ENCODE peak calls at places on chromosomes 5 and 9, in six cellular contexts. One of them, this sample, is unnamed.

GRCh38 chr9:35114921-35115341 is 731 bp downstream of the ATOSB start:
- DNase-seq in suprapubic skin: peak; percentile 87
- DNase-seq in HL-60: peak; percentile 89
- DNase-seq in GM23338: peak; percentile 40
- DNase-seq in upper lobe of left lung: no peak
- DNase-seq in SK-N-SH: peak; percentile 38
- DNase-seq in this sample: no peak

GRCh38 chr5:93151896-93152295 is 429.1 kb downstream of the NR2F1-AS1 start:
- DNase-seq in suprapubic skin: no peak
- DNase-seq in HL-60: no peak
- DNase-seq in GM23338: no peak
- DNase-seq in upper lobe of left lung: no peak
- DNase-seq in SK-N-SH: no peak
- DNase-seq in this sample: no peak

GRCh38 chr5:1319436-1320343 is 24.8 kb upstream of the TERT start:
- DNase-seq in suprapubic skin: peak; percentile 54
- DNase-seq in HL-60: no peak
- DNase-seq in GM23338: no peak
- DNase-seq in upper lobe of left lung: peak; percentile 68
- DNase-seq in SK-N-SH: no peak
- DNase-seq in this sample: no peak

GRCh38 chr5:72210913-72211670 is 103.8 kb downstream of the MAP1B start:
- DNase-seq in suprapubic skin: no peak
- DNase-seq in HL-60: no peak
- DNase-seq in GM23338: no peak
- DNase-seq in upper lobe of left lung: no peak
- DNase-seq in SK-N-SH: no peak
- DNase-seq in this sample: no peak

GRCh38 chr5:177310332-177310731 is 1.4 kb downstream of the MXD3 start:
- DNase-seq in suprapubic skin: no peak
- DNase-seq in HL-60: no peak
- DNase-seq in GM23338: no peak
- DNase-seq in upper lobe of left lung: peak; percentile 82
- DNase-seq in SK-N-SH: no peak
- DNase-seq in this sample: no peak

GRCh38 chr9:130864541-130864940 is 29.5 kb downstream of the ABL1 start:
- DNase-seq in suprapubic skin: no peak
- DNase-seq in HL-60: no peak
- DNase-seq in GM23338: no peak
- DNase-seq in upper lobe of left lung: no peak
- DNase-seq in SK-N-SH: no peak
- DNase-seq in this sample: no peak

GRCh38 chr5:171678631-171679030 is 107.0 kb upstream of the SMIM23 start:
- DNase-seq in suprapubic skin: no peak
- DNase-seq in HL-60: no peak
- DNase-seq in GM23338: no peak
- DNase-seq in upper lobe of left lung: no peak
- DNase-seq in SK-N-SH: no peak
- DNase-seq in this sample: peak; percentile 37

GRCh38 chr9:34550681-34551270 is 28.0 kb upstream of the ENHO start:
- DNase-seq in suprapubic skin: no peak
- DNase-seq in HL-60: no peak
- DNase-seq in GM23338: no peak
- DNase-seq in upper lobe of left lung: no peak
- DNase-seq in SK-N-SH: peak; percentile 16
- DNase-seq in this sample: no peak

GRCh38 chr9:8856686-8857329 is 1057.2 kb upstream of the DMAC1 start:
- DNase-seq in suprapubic skin: no peak
- DNase-seq in HL-60: no peak
- DNase-seq in GM23338: peak; percentile 68
- DNase-seq in upper lobe of left lung: no peak
- DNase-seq in SK-N-SH: peak; percentile 48
- DNase-seq in this sample: no peak

GRCh38 chr5:164277720-164278119 is 772.3 kb downstream of the MAT2B start:
- DNase-seq in suprapubic skin: no peak
- DNase-seq in HL-60: no peak
- DNase-seq in GM23338: no peak
- DNase-seq in upper lobe of left lung: no peak
- DNase-seq in SK-N-SH: no peak
- DNase-seq in this sample: no peak

GRCh38 chr9:112020680-112021596 is 124.3 kb downstream of the UGCG start:
- DNase-seq in suprapubic skin: no peak
- DNase-seq in HL-60: no peak
- DNase-seq in GM23338: no peak
- DNase-seq in upper lobe of left lung: no peak
- DNase-seq in SK-N-SH: no peak
- DNase-seq in this sample: no peak

GRCh38 chr9:134431626-134432025 is 105.4 kb downstream of the RXRA start:
- DNase-seq in suprapubic skin: no peak
- DNase-seq in HL-60: no peak
- DNase-seq in GM23338: no peak
- DNase-seq in upper lobe of left lung: peak; percentile 75
- DNase-seq in SK-N-SH: no peak
- DNase-seq in this sample: no peak

GRCh38 chr9:81575976-81576375 is 113.4 kb downstream of the TLE1 start:
- DNase-seq in suprapubic skin: no peak
- DNase-seq in HL-60: no peak
- DNase-seq in GM23338: no peak
- DNase-seq in upper lobe of left lung: no peak
- DNase-seq in SK-N-SH: no peak
- DNase-seq in this sample: no peak

GRCh38 chr9:120265791-120266190 is 314.2 kb downstream of the CDK5RAP2 start:
- DNase-seq in suprapubic skin: no peak
- DNase-seq in HL-60: no peak
- DNase-seq in GM23338: peak; percentile 9
- DNase-seq in upper lobe of left lung: no peak
- DNase-seq in SK-N-SH: no peak
- DNase-seq in this sample: no peak

DNA sequence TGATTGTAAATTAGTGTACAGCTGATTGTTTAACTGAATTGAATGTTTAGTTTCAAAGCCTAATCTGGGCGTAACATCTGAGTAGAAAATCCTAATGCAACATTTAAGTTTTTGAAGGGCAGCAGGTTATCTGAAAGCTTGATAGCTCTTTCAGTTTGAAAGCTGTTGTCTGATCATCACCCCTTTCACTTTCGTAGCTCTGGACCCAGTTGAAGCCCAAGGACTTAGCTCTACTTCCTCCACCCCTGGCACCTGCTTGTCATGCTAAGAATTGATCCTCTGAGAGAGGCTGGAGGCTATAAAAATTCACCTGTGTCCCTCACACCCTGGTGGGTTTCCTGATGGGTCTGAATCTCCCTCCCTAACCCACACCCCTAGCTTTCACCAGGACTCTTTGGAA is 86.0 kb downstream of the ZFAND5 start:
- DNase-seq in suprapubic skin: no peak
- DNase-seq in HL-60: no peak
- DNase-seq in GM23338: no peak
- DNase-seq in upper lobe of left lung: no peak
- DNase-seq in SK-N-SH: no peak
- DNase-seq in this sample: no peak
- H3K4me3 ChIP-seq in suprapubic skin: no peak overlapping the region
- H3K4me3 ChIP-seq in HL-60: no peak overlapping the region
- H3K4me3 ChIP-seq in GM23338: no peak overlapping the region
- H3K4me3 ChIP-seq in upper lobe of left lung: no peak overlapping the region
- H3K4me3 ChIP-seq in SK-N-SH: no peak overlapping the region
- H3K4me3 ChIP-seq in this sample: no peak overlapping the region

GRCh38 chr9:113233146-113233545 is 11.8 kb downstream of the SLC31A1 start:
- DNase-seq in suprapubic skin: no peak
- DNase-seq in HL-60: peak; percentile 36
- DNase-seq in GM23338: no peak
- DNase-seq in upper lobe of left lung: no peak
- DNase-seq in SK-N-SH: no peak
- DNase-seq in this sample: no peak

GRCh38 chr9:113231701-113232100 is 10.4 kb downstream of the SLC31A1 start:
- DNase-seq in suprapubic skin: no peak
- DNase-seq in HL-60: no peak
- DNase-seq in GM23338: no peak
- DNase-seq in upper lobe of left lung: no peak
- DNase-seq in SK-N-SH: no peak
- DNase-seq in this sample: no peak

GRCh38 chr9:113222482-113222841 is 1.1 kb downstream of the SLC31A1 start:
- DNase-seq in suprapubic skin: no peak
- DNase-seq in HL-60: no peak
- DNase-seq in GM23338: no peak
- DNase-seq in upper lobe of left lung: no peak
- DNase-seq in SK-N-SH: no peak
- DNase-seq in this sample: no peak

GRCh38 chr9:113223963-113224362 is 2.6 kb downstream of the SLC31A1 start:
- DNase-seq in suprapubic skin: no peak
- DNase-seq in HL-60: no peak
- DNase-seq in GM23338: no peak
- DNase-seq in upper lobe of left lung: no peak
- DNase-seq in SK-N-SH: no peak
- DNase-seq in this sample: no peak

GRCh38 chr9:113228130-113228665 is 6.9 kb downstream of the SLC31A1 start:
- DNase-seq in suprapubic skin: no peak
- DNase-seq in HL-60: no peak
- DNase-seq in GM23338: no peak
- DNase-seq in upper lobe of left lung: no peak
- DNase-seq in SK-N-SH: no peak
- DNase-seq in this sample: no peak
- TF ChIP-seq POLR2AphosphoS5 in suprapubic skin: no peak
- TF ChIP-seq POLR2AphosphoS5 in HL-60: no peak
- TF ChIP-seq POLR2AphosphoS5 in GM23338: no peak
- TF ChIP-seq POLR2AphosphoS5 in upper lobe of left lung: no peak
- TF ChIP-seq POLR2AphosphoS5 in SK-N-SH: no peak
- TF ChIP-seq POLR2AphosphoS5 in this sample: no peak

GRCh38 chr5:115291397-115291796 is 5.1 kb downstream of the CCDC112 start:
- DNase-seq in suprapubic skin: no peak
- DNase-seq in HL-60: no peak
- DNase-seq in GM23338: no peak
- DNase-seq in upper lobe of left lung: no peak
- DNase-seq in SK-N-SH: no peak
- DNase-seq in this sample: no peak

GRCh38 chr5:115295775-115296129 is 702 bp downstream of the CCDC112 start:
- DNase-seq in suprapubic skin: no peak
- DNase-seq in HL-60: no peak
- DNase-seq in GM23338: no peak
- DNase-seq in upper lobe of left lung: no peak
- DNase-seq in SK-N-SH: no peak
- DNase-seq in this sample: no peak

GRCh38 chr5:115296130-115296997 is at the start of gene CCDC112:
- DNase-seq in suprapubic skin: peak; percentile 87
- DNase-seq in HL-60: peak; percentile 66
- DNase-seq in GM23338: peak; percentile 86
- DNase-seq in upper lobe of left lung: peak; percentile 95
- DNase-seq in SK-N-SH: peak; percentile 98
- DNase-seq in this sample: no peak

GRCh38 chr5:115298811-115299210 is 2.4 kb upstream of the CCDC112 start:
- DNase-seq in suprapubic skin: no peak
- DNase-seq in HL-60: no peak
- DNase-seq in GM23338: no peak
- DNase-seq in upper lobe of left lung: no peak
- DNase-seq in SK-N-SH: no peak
- DNase-seq in this sample: no peak

DNA sequence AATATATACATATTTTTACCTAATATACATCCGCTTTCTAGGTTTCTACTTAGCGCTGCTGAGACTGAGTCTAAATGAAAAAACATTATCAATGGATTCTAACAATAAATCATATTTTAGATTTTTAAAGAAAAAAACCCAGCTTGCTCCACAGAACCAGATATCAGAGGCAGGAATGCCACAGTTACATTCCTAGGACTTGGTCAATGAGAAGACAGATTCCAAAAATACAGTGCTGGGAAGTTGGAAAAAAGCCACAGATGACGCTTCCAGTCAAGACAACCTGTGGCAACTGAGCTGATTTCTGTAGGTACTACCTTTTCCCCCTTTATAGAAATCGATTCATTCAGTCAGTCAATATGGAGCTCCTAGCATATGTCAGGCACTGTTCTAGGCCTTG is 589 bp upstream of the CCDC112 start:
- DNase-seq in suprapubic skin: no peak
- DNase-seq in HL-60: no peak
- DNase-seq in GM23338: no peak
- DNase-seq in upper lobe of left lung: no peak
- DNase-seq in SK-N-SH: no peak
- DNase-seq in this sample: no peak
- H3K4me3 ChIP-seq in suprapubic skin: peak overlapping the region; percentile 77
- H3K4me3 ChIP-seq in HL-60: no peak overlapping the region
- H3K4me3 ChIP-seq in GM23338: peak overlapping the region; percentile 34
- H3K4me3 ChIP-seq in upper lobe of left lung: peak overlapping the region; percentile 93
- H3K4me3 ChIP-seq in SK-N-SH: no peak overlapping the region
- H3K4me3 ChIP-seq in this sample: peak overlapping the region; percentile 88

DNA sequence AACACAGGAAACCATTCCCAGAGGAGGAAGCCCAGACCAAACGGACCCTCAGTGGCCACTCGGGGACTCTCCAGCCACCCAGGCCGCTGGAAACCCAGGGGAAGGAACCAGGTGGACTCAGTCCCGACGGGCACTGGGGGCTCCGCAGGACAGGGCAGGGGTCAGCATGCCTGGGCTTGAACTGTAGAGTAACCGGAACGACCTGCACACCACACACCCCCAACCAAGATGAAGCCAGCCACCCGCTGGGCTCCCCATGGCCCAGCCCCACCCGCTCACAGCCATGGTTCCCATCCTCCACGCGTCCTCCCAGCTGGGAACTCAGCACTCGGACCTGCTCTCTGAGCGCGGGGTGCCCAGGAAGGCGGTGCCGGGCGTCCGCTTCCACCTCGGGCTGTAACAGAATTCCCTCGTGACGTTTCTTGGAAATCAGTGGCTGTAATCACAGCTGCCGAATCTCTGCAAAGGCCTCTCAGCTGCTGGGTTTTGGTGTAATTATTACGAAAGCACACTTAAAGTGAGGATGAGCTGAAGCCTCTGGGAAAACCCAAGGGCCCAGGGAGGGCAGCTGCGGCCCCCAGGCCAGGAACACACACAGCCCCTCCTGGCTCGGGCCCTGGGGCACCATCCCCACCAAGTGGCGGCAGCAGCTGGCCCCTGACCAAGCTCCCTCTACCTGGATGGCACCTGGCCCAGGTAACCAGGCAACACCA is 13.8 kb downstream of the NACC2 start:
- DNase-seq in suprapubic skin: peak; percentile 54
- DNase-seq in HL-60: no peak
- DNase-seq in GM23338: no peak
- DNase-seq in upper lobe of left lung: peak; percentile 79
- DNase-seq in SK-N-SH: peak; percentile 37
- DNase-seq in this sample: no peak
- TF ChIP-seq POLR2AphosphoS5 in suprapubic skin: no peak
- TF ChIP-seq POLR2AphosphoS5 in HL-60: no peak
- TF ChIP-seq POLR2AphosphoS5 in GM23338: no peak
- TF ChIP-seq POLR2AphosphoS5 in upper lobe of left lung: peak; percentile 18
- TF ChIP-seq POLR2AphosphoS5 in SK-N-SH: no peak
- TF ChIP-seq POLR2AphosphoS5 in this sample: no peak

This sample was measured in vagina.